ENCODE peak calls at places on chromosomes 11 and 22, in nine cellular contexts. K, H, S, T, C, B, I, N and E are unnamed samples. For H3K9me3, the result is how much of the 10 kb centered on the place peaks cover.

GRCh38 chr11:119617343-119617713 is 111.7 kb downstream of the NECTIN1 start:
- DNase-seq in K (no peak), H (no peak), C (no peak), I (no peak), T (no peak), S (no peak), B (no peak), N (no peak), E (no peak)

GRCh38 chr11:81578571-81578970 is 1155.1 kb downstream of the FAM181B start:
- DNase-seq in C (no peak), T (no peak), H (no peak), B (no peak), I (no peak), S (no peak), N (no peak), K (no peak), E (no peak)

GRCh38 chr11:74535371-74536118 is 42.0 kb upstream of the LIPT2 start:
- DNase-seq in H (no peak), B (no peak), N (no peak), S (no peak), I (no peak), K (no peak), C (no peak), T (no peak), E (no peak)

GRCh38 chr11:46381046-46381835 is at the start of gene MDK:
- DNase-seq in T (no peak), N (peak), S (no peak), C (no peak), H (no peak), I (peak), B (no peak), K (no peak), E (no peak)

GRCh38 chr11:129354688-129355087 is 21.0 kb upstream of the BARX2 start:
- DNase-seq in H (no peak), K (no peak), S (no peak), C (no peak), N (no peak), T (no peak), B (no peak), I (no peak), E (no peak)

GRCh38 chr11:70055444-70055843 is 22.7 kb upstream of the ANO1 start:
- DNase-seq in C (no peak), H (no peak), K (no peak), N (no peak), I (no peak), S (no peak), B (no peak), T (no peak), E (no peak)

GRCh38 chr11:46127150-46127638 is 5.9 kb upstream of the PHF21A start:
- DNase-seq in K (no peak), C (peak), T (peak), H (peak), B (peak), S (peak), I (peak), N (peak), E (peak)

GRCh38 chr11:44886765-44887164 is 63.9 kb downstream of the TP53I11 start:
- DNase-seq in T (no peak), B (no peak), N (no peak), I (no peak), C (no peak), S (no peak), H (no peak), K (no peak), E (no peak)

GRCh38 chr11:86575208-86575855 is 97.1 kb downstream of the ME3 start:
- DNase-seq in N (no peak), K (no peak), H (no peak), T (no peak), C (no peak), S (no peak), B (no peak), I (no peak), E (no peak)

GRCh38 chr11:124415356-124415923 is 9.2 kb downstream of the OR8B4 start:
- DNase-seq in H (no peak), T (no peak), C (no peak), K (no peak), N (peak), B (no peak), S (no peak), I (no peak), E (no peak)

GRCh38 chr11:100774859-100775258 is 87.8 kb downstream of the ARHGAP42 start:
- DNase-seq in T (no peak), C (no peak), K (no peak), B (no peak), H (no peak), I (no peak), N (peak), S (no peak), E (no peak)

GRCh38 chr22:48740731-48741405 is 1086.8 kb downstream of the BRD1 start:
- DNase-seq in B (no peak), K (peak), T (peak), N (no peak), H (no peak), I (no peak), S (no peak), C (peak), E (no peak)
- H3K9me3 ChIP-seq in B (under half), K (under half), T (under half), N (under half), H (under half), I (under half), S (under half), C (under half), E (under half)

GRCh38 chr22:48979482-48979881 is 848.2 kb downstream of the BRD1 start:
- DNase-seq in H (no peak), B (no peak), T (no peak), K (no peak), N (peak), S (no peak), I (no peak), C (no peak), E (no peak)

GRCh38 chr22:48981671-48982070 is 846.0 kb downstream of the BRD1 start:
- DNase-seq in B (no peak), C (no peak), H (no peak), I (no peak), K (no peak), T (no peak), N (no peak), S (no peak), E (no peak)

GRCh38 chr22:48982321-48982905 is 845.3 kb downstream of the BRD1 start:
- DNase-seq in K (no peak), N (no peak), S (no peak), B (no peak), C (no peak), I (no peak), H (no peak), T (no peak), E (no peak)

GRCh38 chr22:48980918-48981317 is 846.8 kb downstream of the BRD1 start:
- DNase-seq in H (no peak), K (no peak), T (no peak), S (no peak), I (no peak), C (no peak), N (no peak), B (no peak), E (no peak)

DNA sequence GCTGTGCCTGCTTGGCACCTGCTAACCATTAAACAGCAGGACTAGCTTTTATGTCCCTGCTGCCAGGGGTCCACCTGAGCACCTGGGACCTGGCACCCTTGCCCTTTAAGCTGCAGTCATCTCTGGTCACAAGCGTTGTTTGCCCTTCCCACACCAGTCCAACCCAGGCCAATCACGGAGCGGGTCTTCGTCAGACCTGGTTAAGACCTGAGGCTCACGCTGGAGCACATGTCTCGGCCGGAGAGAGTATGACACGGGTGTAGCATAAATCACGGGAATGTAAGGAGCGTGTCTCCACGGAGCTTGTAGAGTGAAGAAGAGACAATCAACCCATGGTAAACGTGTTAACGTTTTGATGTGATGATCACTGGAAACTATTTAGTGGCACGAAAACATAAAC is 847.3 kb downstream of the BRD1 start:
- DNase-seq in B (no peak), T (no peak), K (no peak), N (no peak), C (no peak), S (no peak), I (no peak), H (no peak), E (no peak)
- H3K9me3 ChIP-seq in B (under half), T (under half), K (under half), N (under half), C (under half), S (under half), I (under half), H (under half), E (under half)

GRCh38 chr11:98545544-98546175 is 475.1 kb upstream of the CNTN5 start:
- DNase-seq in I (no peak), B (no peak), C (no peak), H (no peak), T (no peak), K (no peak), S (no peak), N (no peak), E (no peak)

DNA sequence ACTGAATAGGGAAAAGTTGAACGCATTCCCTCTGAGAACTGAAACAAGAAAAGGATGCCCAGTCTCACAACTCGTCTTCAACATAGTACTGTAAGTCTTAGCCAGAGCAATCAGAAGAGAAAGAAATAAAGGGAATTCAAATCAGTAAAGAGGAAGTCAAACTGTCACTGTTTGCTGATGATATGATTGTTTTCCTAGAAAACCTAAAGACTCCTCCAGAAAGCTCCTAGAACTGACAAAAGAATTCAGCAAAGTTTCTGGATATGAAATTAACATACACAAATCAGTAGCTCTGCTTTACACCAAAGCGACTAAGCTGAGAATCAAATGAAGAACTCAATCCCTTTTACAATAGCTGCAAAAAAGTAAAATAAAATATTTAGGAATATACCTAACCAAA is 471.2 kb upstream of the CNTN5 start:
- DNase-seq in C (no peak), K (no peak), H (no peak), S (no peak), I (no peak), N (no peak), B (no peak), T (no peak), E (no peak)
- H3K9me3 ChIP-seq in C (under half), K (under half), H (under half), S (under half), I (under half), N (under half), B (under half), T (under half), E (under half)

GRCh38 chr11:94218372-94218771 is 86.0 kb upstream of the IZUMO1R start:
- DNase-seq in B (no peak), N (no peak), C (no peak), K (no peak), H (no peak), I (no peak), T (no peak), S (no peak), E (no peak)
- H3K9me3 ChIP-seq in B (under half), N (under half), C (under half), K (under half), H (under half), I (under half), T (under half), S (under half), E (under half)

GRCh38 chr22:47884200-47884599 is 1121.8 kb downstream of the TBC1D22A start:
- DNase-seq in B (no peak), N (no peak), I (no peak), C (no peak), T (no peak), S (no peak), K (no peak), H (no peak), E (no peak)
- H3K9me3 ChIP-seq in B (under half), N (under half), I (under half), C (under half), T (under half), S (under half), K (under half), H (under half), E (under half)